ENCODE peak calls at places on chromosomes 3 and 15, in four cellular contexts. D is GM12878, Y is HepG2, W is A549. E is an unnamed sample.

GRCh38 chr15:69665641-69666091 is 213.0 kb downstream of the RPLP1 start:
- DNase-seq in W (no peak), D (no peak), Y (no peak), E (peak)

GRCh38 chr15:59274126-59274970 is 67.7 kb downstream of the LDHAL6B start:
- DNase-seq in W (peak), D (no peak), Y (no peak), E (peak)

GRCh38 chr3:53083949-53084309 is 38.1 kb upstream of the SFMBT1 start:
- DNase-seq in W (no peak), D (no peak), Y (no peak), E (no peak)

GRCh38 chr15:76696840-76697239 is 208.3 kb downstream of the SCAPER start:
- DNase-seq in W (no peak), D (no peak), Y (no peak), E (no peak)

GRCh38 chr3:55202320-55202719 is 274.5 kb upstream of the LRTM1 start:
- DNase-seq in Y (no peak), W (no peak), D (no peak), E (no peak)

GRCh38 chr15:82810061-82810862 is 834 bp downstream of the WHAMM start:
- DNase-seq in D (no peak), Y (peak), W (peak), E (peak)

GRCh38 chr15:89155656-89156055 is 65.7 kb downstream of the RLBP1 start:
- DNase-seq in D (no peak), W (no peak), Y (no peak), E (no peak)

GRCh38 chr15:96343529-96344072 is 13.1 kb downstream of the NR2F2 start:
- DNase-seq in W (no peak), D (no peak), Y (no peak), E (no peak)

GRCh38 chr3:128895843-128896365 is 16.5 kb downstream of the ACAD9 start:
- DNase-seq in W (no peak), Y (no peak), D (no peak), E (no peak)

GRCh38 chr3:172678068-172678467 is 32.8 kb downstream of the NCEH1 start:
- DNase-seq in D (no peak), W (no peak), Y (no peak), E (no peak)

GRCh38 chr15:45439521-45439931 is 61.2 kb upstream of the GATM start:
- DNase-seq in D (no peak), W (no peak), Y (peak), E (no peak)

GRCh38 chr3:15873415-15873814 is 75.6 kb upstream of the ANKRD28 start:
- DNase-seq in D (no peak), W (no peak), Y (no peak), E (no peak)

GRCh38 chr15:62706361-62706760 is 336.2 kb upstream of the TPM1 start:
- DNase-seq in W (peak), D (no peak), Y (no peak), E (no peak)

GRCh38 chr3:150733936-150734794 is 28.8 kb downstream of the SIAH2 start:
- DNase-seq in D (no peak), W (no peak), Y (peak), E (no peak)

GRCh38 chr3:129975332-129976090 is 991 bp downstream of the TRH start:
- DNase-seq in Y (no peak), W (no peak), D (no peak), E (peak)

GRCh38 chr3:182735672-182736071 is 57.6 kb upstream of the ATP11B start:
- DNase-seq in D (no peak), Y (no peak), W (no peak), E (no peak)

GRCh38 chr15:52681441-52681840 is 2.3 kb upstream of the ATOSA start:
- DNase-seq in Y (no peak), D (no peak), W (no peak), E (no peak)

GRCh38 chr3:127172211-127172610 is 20.7 kb upstream of the PRR23E start:
- DNase-seq in Y (no peak), W (no peak), D (no peak), E (no peak)

GRCh38 chr3:43785551-43785950 is 94.8 kb downstream of the ABHD5 start:
- DNase-seq in W (no peak), D (no peak), Y (no peak), E (no peak)

GRCh38 chr15:47289667-47290066 is 427.6 kb upstream of the SEMA6D start:
- DNase-seq in D (no peak), Y (no peak), W (no peak), E (no peak)

GRCh38 chr3:42179110-42179725 is 86.8 kb downstream of the CCK start:
- DNase-seq in W (peak), Y (peak), D (no peak), E (no peak)

GRCh38 chr3:38641461-38642110 is 7.9 kb downstream of the SCN5A start:
- DNase-seq in W (no peak), Y (no peak), D (no peak), E (no peak)

GRCh38 chr15:54226455-54226854 is 248.2 kb downstream of the UNC13C start:
- DNase-seq in Y (no peak), W (no peak), D (no peak), E (no peak)

GRCh38 chr3:4332111-4332510 is 28.9 kb downstream of the SETMAR start:
- DNase-seq in W (no peak), D (no peak), Y (no peak), E (no peak)

GRCh38 chr3:50658416-50658815 is 16.3 kb upstream of the DOCK3 start:
- DNase-seq in D (no peak), W (no peak), Y (no peak), E (no peak)

GRCh38 chr3:153958635-153959320 is 162.4 kb upstream of the ARHGEF26 start:
- DNase-seq in D (no peak), W (no peak), Y (no peak), E (no peak)
- H3K4me3 ChIP-seq in D (no peak), W (no peak), Y (no peak), E (no peak)

GRCh38 chr15:99703603-99704443 is 29.4 kb downstream of the LYSMD4 start:
- DNase-seq in Y (peak), D (no peak), W (peak), E (peak)
- TF ChIP-seq MYC in Y (no peak), D (no peak), W (no peak), E (no peak)

GRCh38 chr15:79897701-79898113 is 893 bp upstream of the MTHFS start:
- DNase-seq in D (no peak), W (no peak), Y (no peak), E (peak)
- H3K4me3 ChIP-seq in D (peak), W (peak), Y (peak), E (peak)

DNA sequence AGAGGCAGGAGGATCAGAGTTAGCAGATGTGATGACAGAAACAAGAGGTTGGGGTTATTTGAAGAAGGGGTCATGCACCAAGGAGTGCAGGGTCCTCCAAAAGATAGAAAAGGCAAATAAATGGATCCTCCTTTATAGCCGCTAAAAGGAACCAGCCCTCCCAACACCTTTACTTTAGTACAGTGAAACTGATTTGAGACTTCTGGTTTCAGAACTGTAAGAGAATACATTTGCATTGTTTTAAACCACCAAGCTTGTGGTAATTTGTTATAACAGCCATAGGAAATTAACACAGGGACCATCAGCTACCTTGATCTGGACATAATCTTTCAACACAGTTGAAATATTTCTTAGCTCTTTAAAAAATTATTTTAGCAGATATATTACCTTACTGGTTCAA is 166.6 kb downstream of the TIGIT start:
- DNase-seq in Y (no peak), D (no peak), W (no peak), E (no peak)
- TF ChIP-seq MYC in Y (no peak), D (no peak), W (no peak), E (no peak)

E was measured in NB4.